ENCODE peak calls at places on chromosomes 4 and X, in nine cellular contexts. T is Right ventricle myocardium superior; Y is lung microvascular endothelial cell; X is naive thymus-derived CD8-positive, alpha-beta T cell; C is erythroblast; V is posterior vena cava; M is NCI-H1092; L is NK-92 treated with Interleukin-12 subunit alpha and Interleukin-12 subunit beta, amount 100 ng/mL, for 24 hours; B is effector memory CD4-positive, alpha-beta T cell. W is an unnamed sample.

GRCh38 chr4:24210332-24210902 is 320.6 kb upstream of the PPARGC1A start:
- DNase-seq in T (peak), Y (no peak), X (no peak), C (no peak), V (peak), M (no peak), L (no peak), B (no peak), W (peak)

GRCh38 chrX:100263650-100264049 is 146.4 kb downstream of the PCDH19 start:
- DNase-seq in T (no peak), Y (no peak), X (no peak), C (no peak), V (no peak), M (no peak), L (no peak), B (no peak), W (no peak)

GRCh38 chrX:48613502-48614160 is 16.3 kb downstream of the WDR13 start:
- DNase-seq in T (no peak), Y (no peak), X (no peak), C (no peak), V (no peak), M (no peak), L (no peak), B (no peak), W (no peak)

GRCh38 chrX:155662297-155662696 is 49.5 kb upstream of the TMLHE start:
- DNase-seq in T (no peak), Y (no peak), X (no peak), C (peak), V (no peak), M (no peak), L (no peak), B (no peak), W (no peak)

GRCh38 chr4:72110886-72111285 is 79.1 kb downstream of the NPFFR2 start:
- DNase-seq in T (no peak), Y (no peak), X (no peak), C (no peak), V (no peak), M (no peak), L (no peak), B (no peak), W (no peak)

GRCh38 chr4:86233681-86234080 is 126.2 kb downstream of the MAPK10 start:
- DNase-seq in T (no peak), Y (no peak), X (no peak), C (no peak), V (no peak), M (no peak), L (no peak), B (no peak), W (no peak)

GRCh38 chr4:10102193-10102980 is 14.2 kb downstream of the WDR1 start:
- DNase-seq in T (no peak), Y (no peak), X (no peak), C (no peak), V (no peak), M (no peak), L (no peak), B (no peak), W (peak)

GRCh38 chr4:1200425-1201035 is 28.1 kb upstream of the SPON2 start:
- DNase-seq in T (peak), Y (peak), X (no peak), C (no peak), V (peak), M (no peak), L (no peak), B (no peak), W (no peak)

GRCh38 chr4:32748498-32748897 is 2028.3 kb downstream of the PCDH7 start:
- DNase-seq in T (no peak), Y (no peak), X (no peak), C (no peak), V (no peak), M (no peak), L (no peak), B (no peak), W (no peak)

GRCh38 chrX:9665113-9665512 is 100.5 kb downstream of the GPR143 start:
- DNase-seq in T (no peak), Y (peak), X (no peak), C (no peak), V (no peak), M (no peak), L (no peak), B (no peak), W (no peak)

GRCh38 chrX:71198066-71198465 is 25.0 kb upstream of the GJB1 start:
- DNase-seq in T (no peak), Y (no peak), X (peak), C (no peak), V (no peak), M (no peak), L (no peak), B (no peak), W (no peak)

GRCh38 chrX:101550825-101551767 is 749 bp downstream of the ARMCX1 start:
- DNase-seq in T (peak), Y (peak), X (no peak), C (peak), V (no peak), M (no peak), L (no peak), B (no peak), W (peak)

GRCh38 chrX:44155126-44155525 is 181.9 kb upstream of the NDP start:
- DNase-seq in T (no peak), Y (no peak), X (no peak), C (no peak), V (no peak), M (no peak), L (no peak), B (no peak), W (no peak)

GRCh38 chrX:13646154-13646549 is 6.8 kb upstream of the TCEANC start:
- DNase-seq in T (peak), Y (peak), X (peak), C (peak), V (peak), M (peak), L (no peak), B (no peak), W (no peak)

GRCh38 chr4:78954048-78954666 is 14.9 kb upstream of the PAQR3 start:
- DNase-seq in T (no peak), Y (peak), X (no peak), C (no peak), V (no peak), M (peak), L (no peak), B (no peak), W (no peak)

GRCh38 chrX:55026840-55027239 is 3.9 kb downstream of the ALAS2 start:
- DNase-seq in T (no peak), Y (no peak), X (no peak), C (no peak), V (no peak), M (no peak), L (no peak), B (no peak), W (no peak)

GRCh38 chr4:48340276-48340904 is 939 bp upstream of the SLAIN2 start:
- DNase-seq in T (no peak), Y (peak), X (no peak), C (peak), V (no peak), M (no peak), L (no peak), B (no peak), W (no peak)

GRCh38 chrX:1246816-1247215 is 21.8 kb upstream of the CSF2RA start:
- DNase-seq in T (peak), Y (peak), X (peak), C (peak), V (peak), M (peak), L (peak), B (peak), W (peak)

W was measured in kidney.